ENCODE peak calls at places on chromosomes 2 and 18, in eight cellular contexts. X is prostate gland, L is SK-N-SH, S is spleen, T is GM23338, O is sigmoid colon, B is transverse colon, H is endothelial cell of umbilical vein. Z is an unnamed sample.

GRCh38 chr2:208031608-208032019 is 6.3 kb upstream of the PLEKHM3 start:
- DNase-seq in X (peak), L (no peak), S (no peak), T (no peak), O (no peak), B (no peak), H (no peak), Z (no peak)

GRCh38 chr2:102789349-102790085 is 27.7 kb downstream of the TMEM182 start:
- DNase-seq in X (no peak), L (no peak), S (no peak), T (peak), O (no peak), B (no peak), H (no peak), Z (no peak)

GRCh38 chr2:140814141-140814540 is 1316.7 kb downstream of the LRP1B start:
- DNase-seq in X (no peak), L (no peak), S (no peak), T (no peak), O (no peak), B (no peak), H (no peak), Z (no peak)

GRCh38 chr18:42412281-42412680 is 457.2 kb downstream of the PIK3C3 start:
- DNase-seq in X (no peak), L (no peak), S (no peak), T (no peak), O (no peak), B (no peak), H (no peak), Z (no peak)

GRCh38 chr18:5295231-5295920 is at the start of gene ZBTB14:
- DNase-seq in X (peak), L (peak), S (peak), T (peak), O (peak), B (peak), H (no peak), Z (peak)

GRCh38 chr2:138277062-138277461 is 224.5 kb upstream of the SPOPL start:
- DNase-seq in X (no peak), L (no peak), S (no peak), T (peak), O (no peak), B (no peak), H (no peak), Z (no peak)

GRCh38 chr18:37567061-37567993 is 1.7 kb upstream of the CELF4 start:
- DNase-seq in X (no peak), L (peak), S (peak), T (peak), O (peak), B (no peak), H (no peak), Z (peak)

GRCh38 chr2:81937944-81938343 is 1633.4 kb upstream of the LRRTM1 start:
- DNase-seq in X (no peak), L (no peak), S (no peak), T (no peak), O (no peak), B (no peak), H (no peak), Z (no peak)

DNA sequence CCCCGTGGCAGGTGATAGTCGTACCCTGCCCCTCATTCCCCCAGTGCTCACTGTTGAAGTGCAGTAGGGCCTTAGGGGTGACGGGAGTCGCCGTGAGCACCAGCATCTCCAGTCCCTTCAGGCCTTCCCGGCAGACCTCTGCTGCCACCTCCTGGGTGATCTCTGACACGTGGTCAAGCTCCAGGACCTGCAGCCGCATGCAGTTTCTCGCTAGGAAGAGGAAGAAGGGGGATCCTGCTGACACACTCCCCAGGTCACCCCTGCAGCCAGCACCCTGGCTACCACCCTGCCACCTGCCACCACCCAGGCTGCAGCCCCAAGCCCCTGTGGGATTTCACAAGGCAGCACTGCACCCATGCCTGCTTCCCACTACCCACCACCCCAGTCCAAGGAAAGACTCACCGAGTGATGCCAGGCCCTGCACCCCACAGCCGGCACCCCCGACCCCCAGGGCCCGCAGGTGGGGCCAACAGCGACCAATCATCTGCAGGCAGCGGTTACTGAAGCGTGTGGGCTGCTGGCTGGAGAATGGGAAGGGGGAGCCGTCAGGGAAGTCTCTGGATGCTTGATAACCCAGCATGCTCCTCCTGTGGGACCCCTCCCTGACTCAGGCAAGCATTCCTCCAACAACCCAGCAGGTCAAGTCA is 23.8 kb downstream of the FBXO41 start:
- DNase-seq in X (peak), L (peak), S (no peak), T (peak), O (no peak), B (peak), H (peak), Z (no peak)
- TF ChIP-seq CTCF in X (no peak), L (peak), S (no peak), T (peak), O (no peak), B (no peak), H (peak), Z (peak)

GRCh38 chr2:197292614-197293013 is 18.0 kb downstream of the ANKRD44 start:
- DNase-seq in X (no peak), L (no peak), S (no peak), T (no peak), O (no peak), B (no peak), H (no peak), Z (no peak)

GRCh38 chr2:197285361-197285760 is 25.2 kb downstream of the ANKRD44 start:
- DNase-seq in X (no peak), L (no peak), S (no peak), T (no peak), O (no peak), B (no peak), H (no peak), Z (no peak)

GRCh38 chr2:197281421-197281820 is 29.2 kb downstream of the ANKRD44 start:
- DNase-seq in X (no peak), L (no peak), S (no peak), T (no peak), O (no peak), B (no peak), H (no peak), Z (no peak)

GRCh38 chr2:197286805-197287595 is 23.6 kb downstream of the ANKRD44 start:
- DNase-seq in X (peak), L (no peak), S (no peak), T (no peak), O (peak), B (peak), H (no peak), Z (no peak)
- TF ChIP-seq POLR2AphosphoS5 in X (peak), L (no peak), S (no peak), T (no peak), O (no peak), B (peak), H (no peak), Z (no peak)

GRCh38 chr2:153497938-153498629 is 19.5 kb upstream of the RPRM start:
- DNase-seq in X (no peak), L (no peak), S (peak), T (no peak), O (no peak), B (no peak), H (no peak), Z (no peak)
- TF ChIP-seq CTCF in X (no peak), L (no peak), S (no peak), T (no peak), O (no peak), B (no peak), H (no peak), Z (no peak)

DNA sequence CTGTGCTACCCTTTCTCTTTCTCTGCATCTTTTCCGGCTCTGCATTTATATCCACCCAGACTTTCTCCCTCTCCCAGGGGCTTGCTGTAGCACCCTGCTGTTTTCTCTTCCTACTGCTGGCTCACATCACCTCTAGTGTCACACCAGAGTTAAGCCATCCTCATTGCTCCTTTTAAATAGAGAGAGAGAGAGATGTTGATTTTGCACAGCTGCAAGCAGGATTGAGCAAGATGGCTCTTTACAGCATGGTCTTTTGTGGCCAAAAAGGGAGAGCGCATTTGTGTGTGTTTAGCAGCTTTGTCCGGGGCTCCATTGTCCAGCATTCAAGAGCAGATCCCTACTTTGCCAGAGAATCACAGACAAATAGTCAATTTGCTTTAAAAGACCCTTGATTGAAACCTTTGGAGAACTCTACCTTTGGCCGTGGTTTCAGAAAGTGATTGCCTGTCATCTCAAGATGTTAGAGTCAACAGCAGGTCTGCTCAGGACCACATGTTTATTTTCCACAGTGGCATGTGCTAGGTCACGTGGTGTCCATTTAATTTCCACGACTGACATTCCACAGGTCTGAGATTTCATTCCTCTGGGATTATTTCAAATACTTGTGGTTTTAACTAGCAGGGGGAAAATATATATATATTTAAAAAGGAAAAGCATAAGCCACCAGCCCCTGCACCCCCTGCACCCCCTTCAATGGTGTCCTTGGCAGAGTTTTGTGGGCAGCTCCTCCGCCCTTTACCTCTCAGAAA is 360.0 kb upstream of the SLC14A2 start:
- DNase-seq in X (no peak), L (no peak), S (no peak), T (peak), O (peak), B (peak), H (no peak), Z (peak)
- TF ChIP-seq POLR2AphosphoS5 in X (no peak), L (peak), S (no peak), T (no peak), O (peak), B (peak), H (no peak), Z (no peak)

DNA sequence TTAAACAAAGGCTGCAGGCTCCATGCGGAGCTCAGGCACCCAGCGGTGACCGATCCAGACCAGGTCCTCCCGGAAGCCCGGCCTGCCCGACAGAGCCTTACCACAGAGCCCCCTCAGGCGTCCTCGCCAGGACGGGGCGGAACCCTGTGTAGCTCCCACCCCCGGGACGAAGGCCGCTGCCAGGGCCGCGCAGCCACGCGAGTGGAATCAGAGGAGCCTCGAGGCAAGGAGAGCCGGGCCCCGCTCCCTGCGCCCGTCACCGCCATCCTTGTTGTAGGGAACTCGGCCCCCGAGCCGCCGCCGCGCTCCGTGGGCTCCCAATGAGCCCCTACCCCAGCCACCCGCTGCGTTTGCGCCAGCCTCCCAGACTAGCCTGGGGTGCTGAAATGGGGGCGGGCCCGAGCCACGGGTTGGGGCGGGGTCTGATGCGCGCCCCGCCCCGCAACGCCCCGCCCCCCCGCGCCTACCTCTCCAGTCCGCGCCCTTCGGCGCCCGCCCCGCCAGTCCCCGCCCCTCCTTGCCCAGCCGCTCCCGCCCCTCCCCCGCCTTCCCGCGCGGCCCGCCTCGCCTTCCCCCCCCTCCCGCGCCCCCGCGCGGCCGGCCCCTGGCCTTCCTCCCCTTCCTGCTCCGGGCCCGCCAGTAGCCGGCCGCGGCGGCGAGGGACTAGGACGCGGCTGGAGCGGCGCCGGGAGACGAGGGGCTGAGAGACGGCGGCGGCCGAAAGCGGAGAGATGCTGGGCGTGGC is at the start of gene LIMS1:
- DNase-seq in X (peak), L (peak), S (peak), T (peak), O (peak), B (peak), H (peak), Z (peak)
- TF ChIP-seq CTCF in X (peak), L (no peak), S (no peak), T (no peak), O (no peak), B (no peak), H (no peak), Z (no peak)

GRCh38 chr2:152407204-152407721 is 72.3 kb downstream of the FMNL2 start:
- DNase-seq in X (peak), L (peak), S (no peak), T (peak), O (peak), B (peak), H (no peak), Z (no peak)
- TF ChIP-seq POLR2AphosphoS5 in X (no peak), L (no peak), S (no peak), T (no peak), O (no peak), B (no peak), H (no peak), Z (no peak)

GRCh38 chr18:75895135-75895534 is 467.6 kb upstream of the SMIM21 start:
- DNase-seq in X (no peak), L (no peak), S (no peak), T (no peak), O (no peak), B (no peak), H (no peak), Z (no peak)

GRCh38 chr18:75898666-75899065 is 471.2 kb upstream of the SMIM21 start:
- DNase-seq in X (no peak), L (no peak), S (no peak), T (no peak), O (no peak), B (no peak), H (no peak), Z (no peak)

GRCh38 chr18:75896865-75897264 is 469.4 kb upstream of the SMIM21 start:
- DNase-seq in X (no peak), L (peak), S (no peak), T (peak), O (no peak), B (no peak), H (no peak), Z (no peak)
- TF ChIP-seq CTCF in X (no peak), L (no peak), S (no peak), T (no peak), O (no peak), B (no peak), H (no peak), Z (no peak)

GRCh38 chr2:170710609-170710979 is 4.5 kb upstream of the SP5 start:
- DNase-seq in X (no peak), L (no peak), S (no peak), T (no peak), O (no peak), B (no peak), H (no peak), Z (no peak)

GRCh38 chr2:170713280-170714155 is 1.6 kb upstream of the SP5 start:
- DNase-seq in X (no peak), L (peak), S (no peak), T (peak), O (no peak), B (peak), H (no peak), Z (no peak)

GRCh38 chr2:170711196-170711773 is 3.9 kb upstream of the SP5 start:
- DNase-seq in X (no peak), L (no peak), S (no peak), T (peak), O (no peak), B (no peak), H (no peak), Z (no peak)

GRCh38 chr2:170712653-170713279 is 2.4 kb upstream of the SP5 start:
- DNase-seq in X (no peak), L (no peak), S (no peak), T (peak), O (no peak), B (no peak), H (no peak), Z (no peak)

GRCh38 chr2:170711774-170712652 is 3.1 kb upstream of the SP5 start:
- DNase-seq in X (no peak), L (no peak), S (no peak), T (peak), O (no peak), B (no peak), H (no peak), Z (no peak)
- TF ChIP-seq POLR2AphosphoS5 in X (no peak), L (no peak), S (no peak), T (no peak), O (no peak), B (no peak), H (no peak), Z (no peak)